ENCODE peak calls at places on chromosomes 12 and 14, in four cellular contexts. V is PC-3, Z is gastrocnemius medialis, O is dorsolateral prefrontal cortex. C is an unnamed sample.

GRCh38 chr12:84502907-84503787 is 409.5 kb downstream of the SLC6A15 start:
- DNase-seq in V (peak; percentile 89), Z (no peak), O (peak; percentile 41), C (peak; percentile 69)

GRCh38 chr12:88810806-88811205 is 230.5 kb upstream of the KITLG start:
- DNase-seq in V (no peak), Z (no peak), O (no peak), C (no peak)

GRCh38 chr12:130661059-130661458 is 55.0 kb downstream of the RIMBP2 start:
- DNase-seq in V (no peak), Z (no peak), O (no peak), C (no peak)

GRCh38 chr12:15797818-15798217 is 8.6 kb upstream of the EPS8 start:
- DNase-seq in V (peak; percentile 49), Z (no peak), O (no peak), C (no peak)

GRCh38 chr12:27970391-27970980 is 2.0 kb downstream of the PTHLH start:
- DNase-seq in V (peak; percentile 87), Z (no peak), O (no peak), C (no peak)

GRCh38 chr14:100037351-100037750 is 27.9 kb upstream of the EVL start:
- DNase-seq in V (no peak), Z (no peak), O (no peak), C (peak; percentile 64)

GRCh38 chr12:41289461-41289860 is 101.3 kb downstream of the PDZRN4 start:
- DNase-seq in V (no peak), Z (no peak), O (no peak), C (no peak)

GRCh38 chr14:98816718-98817117 is 455.3 kb downstream of the BCL11B start:
- DNase-seq in V (no peak), Z (no peak), O (no peak), C (no peak)

GRCh38 chr14:96088131-96088880 is 49.1 kb downstream of the C14orf132 start:
- DNase-seq in V (no peak), Z (no peak), O (no peak), C (no peak)

GRCh38 chr12:27780612-27781408 is 774 bp upstream of the MANSC4 start:
- DNase-seq in V (peak; percentile 93), Z (no peak), O (no peak), C (peak; percentile 57)

GRCh38 chr14:29311983-29312382 is 545.4 kb downstream of the FOXG1 start:
- DNase-seq in V (no peak), Z (no peak), O (no peak), C (peak; percentile 6)

GRCh38 chr14:93073833-93074769 is 41.6 kb downstream of the ITPK1 start:
- DNase-seq in V (no peak), Z (no peak), O (no peak), C (peak; percentile 32)

GRCh38 chr14:105899071-105899641 is 372.8 kb downstream of the TMEM121 start:
- DNase-seq in V (no peak), Z (no peak), O (no peak), C (no peak)

GRCh38 chr14:105898482-105899010 is 372.2 kb downstream of the TMEM121 start:
- DNase-seq in V (no peak), Z (no peak), O (no peak), C (no peak)

GRCh38 chr14:105901226-105901625 is 374.8 kb downstream of the TMEM121 start:
- DNase-seq in V (no peak), Z (no peak), O (no peak), C (no peak)

GRCh38 chr14:105900398-105901160 is 374.2 kb downstream of the TMEM121 start:
- DNase-seq in V (no peak), Z (no peak), O (no peak), C (no peak)

GRCh38 chr14:105899657-105900397 is 373.4 kb downstream of the TMEM121 start:
- DNase-seq in V (no peak), Z (no peak), O (no peak), C (no peak)
- H3K27me3 ChIP-seq in V (no peaks in the 10 kb centered on the region), Z (no peaks in the 10 kb centered on the region), O (peaks cover 19% of the 10 kb centered on the region), C (no peaks in the 10 kb centered on the region)

GRCh38 chr14:50796391-50796790 is 34.6 kb downstream of the NIN start:
- DNase-seq in V (no peak), Z (no peak), O (no peak), C (no peak)
- H3K27me3 ChIP-seq in V (no peaks in the 10 kb centered on the region), Z (no peaks in the 10 kb centered on the region), O (no peaks in the 10 kb centered on the region), C (no peaks in the 10 kb centered on the region)

DNA sequence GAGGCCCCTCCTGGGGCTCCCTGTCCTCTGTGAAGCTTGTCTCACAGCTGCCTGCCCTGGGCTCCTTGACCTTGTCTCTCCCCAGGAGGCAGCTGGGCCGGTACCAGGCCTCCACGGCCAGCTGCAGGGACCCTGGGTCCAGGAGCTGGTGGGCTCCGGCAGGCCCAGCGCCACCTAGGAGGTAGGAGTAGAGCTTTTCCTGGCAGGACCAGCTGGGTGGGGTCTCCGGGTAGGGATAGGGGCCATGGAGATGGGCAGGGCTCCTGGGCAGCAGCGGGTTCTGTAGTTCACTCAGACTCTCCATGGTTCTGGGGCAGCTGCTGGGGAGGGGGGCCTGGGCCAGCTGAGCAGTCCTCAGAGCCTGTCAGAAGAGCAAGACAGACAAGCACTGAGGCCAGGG is 16.6 kb downstream of the SYNDIG1L start:
- DNase-seq in V (no peak), Z (no peak), O (no peak), C (no peak)
- H3K27me3 ChIP-seq in V (peaks cover 51% of the 10 kb centered on the region), Z (no peaks in the 10 kb centered on the region), O (peaks cover 12% of the 10 kb centered on the region), C (peaks cover 11% of the 10 kb centered on the region)

DNA sequence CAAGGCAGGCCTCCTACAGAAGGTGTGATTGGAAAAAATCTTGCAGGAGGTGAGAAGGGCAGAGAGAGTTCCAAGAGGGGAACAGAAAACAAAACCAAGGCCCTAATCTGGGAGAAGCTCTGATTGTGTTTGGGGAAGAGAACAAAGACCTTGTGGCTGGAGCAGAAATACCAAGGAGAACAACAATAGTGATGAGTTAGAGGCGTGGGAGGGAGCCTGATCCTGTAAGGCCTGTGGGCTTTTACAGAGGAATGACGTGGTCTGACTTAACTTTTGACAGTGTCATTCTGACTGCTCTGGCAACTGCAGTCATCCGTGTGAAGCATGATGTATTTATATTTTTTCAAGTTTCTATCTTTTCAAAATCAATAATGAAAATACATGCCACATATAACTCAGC is 200.6 kb downstream of the ANO4 start:
- DNase-seq in V (peak; percentile 23), Z (no peak), O (no peak), C (peak; percentile 65)
- H3K27me3 ChIP-seq in V (no peaks in the 10 kb centered on the region), Z (no peaks in the 10 kb centered on the region), O (no peaks in the 10 kb centered on the region), C (no peaks in the 10 kb centered on the region)

GRCh38 chr12:132201391-132202120 is 57.3 kb downstream of the NOC4L start:
- DNase-seq in V (no peak), Z (no peak), O (no peak), C (no peak)

GRCh38 chr12:132204064-132204821 is 60.0 kb downstream of the NOC4L start:
- DNase-seq in V (no peak), Z (no peak), O (no peak), C (no peak)

GRCh38 chr12:132204822-132205270 is 60.6 kb downstream of the NOC4L start:
- DNase-seq in V (no peak), Z (no peak), O (no peak), C (no peak)

GRCh38 chr12:132200800-132201199 is 56.5 kb downstream of the NOC4L start:
- DNase-seq in V (no peak), Z (no peak), O (no peak), C (no peak)

GRCh38 chr12:132202929-132203721 is 58.9 kb downstream of the NOC4L start:
- DNase-seq in V (no peak), Z (no peak), O (no peak), C (no peak)
- H3K27me3 ChIP-seq in V (peaks cover 42% of the 10 kb centered on the region), Z (peaks cover 70% of the 10 kb centered on the region), O (peaks cover 5% of the 10 kb centered on the region), C (peaks cover 8% of the 10 kb centered on the region)

DNA sequence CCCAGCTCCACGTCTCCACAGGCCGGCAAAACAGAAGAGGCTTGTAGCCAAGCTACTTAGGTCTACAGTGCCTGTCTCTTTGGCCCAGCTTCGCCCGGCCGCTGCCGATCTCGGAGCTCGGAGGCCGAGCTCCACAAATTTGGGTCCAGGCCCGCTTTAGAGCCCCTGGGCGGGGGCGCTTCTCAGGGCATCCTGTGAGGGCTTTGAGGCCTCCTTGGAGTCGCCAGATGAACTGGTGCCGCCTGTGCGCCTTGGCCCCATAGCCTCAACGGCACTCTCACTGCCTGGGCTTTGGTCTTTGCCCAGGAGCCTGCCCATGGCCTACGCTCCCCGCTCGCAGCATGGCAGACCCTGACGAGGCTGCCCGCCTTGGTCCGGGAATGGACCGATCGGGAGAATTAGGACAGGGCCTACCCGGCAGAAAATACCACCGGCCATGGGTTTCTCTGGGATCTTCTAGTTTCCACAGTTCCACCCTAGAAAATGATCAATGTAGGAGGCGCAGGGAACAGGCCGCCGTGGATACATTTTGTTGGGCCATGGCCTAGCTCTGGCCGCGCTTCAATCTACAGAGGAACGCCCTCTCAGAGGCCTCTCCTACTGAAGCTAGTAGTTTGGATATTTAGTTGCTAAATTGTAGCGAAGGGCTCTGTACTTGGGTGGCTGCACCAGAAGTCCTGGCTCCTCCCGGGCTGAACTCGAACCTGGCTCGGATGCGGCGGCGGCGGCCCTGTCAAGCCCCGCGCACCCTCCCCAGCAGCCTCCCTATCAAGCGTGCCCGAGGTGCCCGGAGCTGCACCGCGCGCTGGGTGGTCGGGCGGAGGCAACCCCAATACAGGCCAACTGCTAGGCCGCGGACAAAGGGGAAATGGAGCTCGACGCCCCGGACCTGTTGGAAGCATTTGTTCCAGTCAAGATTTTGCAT is 1.1 kb upstream of the NKX2-8 start:
- DNase-seq in V (no peak), Z (no peak), O (no peak), C (no peak)
- H3K27me3 ChIP-seq in V (peaks cover 36% of the 10 kb centered on the region), Z (peaks cover 83% of the 10 kb centered on the region), O (peaks cover 95% of the 10 kb centered on the region), C (no peaks in the 10 kb centered on the region)